ENCODE peak calls at places on chromosomes 3 and 15, in five cellular contexts. N is neuronal stem cell, B is mesenchymal stem cell, X is H9, T is IMR-90. W is an unnamed sample.

GRCh38 chr3:36993326-36994283 is at the start of gene MLH1:
- DNase-seq in N (peak; percentile 100), B (peak; percentile 95), X (peak; percentile 100), T (peak; percentile 100), W (peak; percentile 100)

GRCh38 chr15:68484696-68485400 is 52.9 kb upstream of the ITGA11 start:
- DNase-seq in N (no peak), B (peak; percentile 61), X (no peak), T (peak; percentile 59), W (no peak)

GRCh38 chr3:172629470-172629869 is 81.4 kb downstream of the NCEH1 start:
- DNase-seq in N (no peak), B (no peak), X (no peak), T (no peak), W (no peak)

GRCh38 chr3:172063456-172064432 is 24.4 kb downstream of the FNDC3B start:
- DNase-seq in N (no peak), B (no peak), X (no peak), T (no peak), W (no peak)

GRCh38 chr3:108645364-108645763 is 55.8 kb downstream of the DZIP3 start:
- DNase-seq in N (no peak), B (no peak), X (no peak), T (no peak), W (no peak)

GRCh38 chr3:168162172-168162571 is 66.4 kb upstream of the GOLIM4 start:
- DNase-seq in N (no peak), B (no peak), X (no peak), T (peak; percentile 11), W (no peak)

GRCh38 chr3:49248828-49249227 is 28.2 kb downstream of the C3orf62 start:
- DNase-seq in N (no peak), B (peak; percentile 73), X (no peak), T (peak; percentile 16), W (peak; percentile 44)

GRCh38 chr3:16798738-16799137 is 86.0 kb upstream of the PLCL2 start:
- DNase-seq in N (no peak), B (no peak), X (no peak), T (no peak), W (no peak)

DNA sequence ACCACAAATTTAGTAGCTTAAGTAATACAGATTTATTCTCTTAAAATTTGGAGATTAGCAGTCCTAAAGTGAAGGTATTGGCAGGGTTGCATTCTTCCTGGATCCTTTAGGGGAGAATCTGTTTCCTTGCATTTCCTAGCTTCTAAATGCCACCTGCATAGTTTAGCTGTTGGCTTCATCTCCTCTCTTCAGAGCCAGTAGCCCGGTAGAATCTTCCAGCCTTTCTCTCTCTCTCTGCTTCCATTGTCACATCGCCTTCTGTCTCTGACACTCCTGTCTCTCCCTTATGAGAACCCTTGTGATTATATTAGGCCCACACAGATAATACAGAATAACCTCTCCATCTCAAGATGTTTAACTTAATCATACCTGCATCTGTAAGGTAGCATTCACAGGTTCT is 21.4 kb downstream of the FAM98B start:
- DNase-seq in N (no peak), B (no peak), X (no peak), T (no peak), W (no peak)
- H4K8ac ChIP-seq in N (no peak overlapping the region), B (no peak overlapping the region), X (no peak overlapping the region), T (no peak overlapping the region), W (no peak overlapping the region)

GRCh38 chr15:76931397-76932089 is at the start of gene RCN2:
- DNase-seq in N (peak; percentile 92), B (peak; percentile 95), X (peak; percentile 94), T (peak; percentile 90), W (peak; percentile 96)

GRCh38 chr15:76938752-76939151 is 7.2 kb downstream of the RCN2 start:
- DNase-seq in N (no peak), B (no peak), X (no peak), T (no peak), W (no peak)

GRCh38 chr15:76932090-76932966 is 779 bp downstream of the RCN2 start:
- DNase-seq in N (no peak), B (peak; percentile 45), X (no peak), T (peak; percentile 6), W (peak; percentile 3)

GRCh38 chr15:76936671-76937070 is 5.1 kb downstream of the RCN2 start:
- DNase-seq in N (no peak), B (no peak), X (no peak), T (no peak), W (no peak)

GRCh38 chr15:76935620-76936019 is 4.1 kb downstream of the RCN2 start:
- DNase-seq in N (no peak), B (no peak), X (no peak), T (no peak), W (no peak)
- H2BK5ac ChIP-seq in N (no peak overlapping the region), B (no peak overlapping the region), X (no peak overlapping the region), T (no peak overlapping the region), W (no peak overlapping the region)

GRCh38 chr3:6679510-6679909 is 181.4 kb upstream of the GRM7 start:
- DNase-seq in N (no peak), B (no peak), X (no peak), T (no peak), W (no peak)

DNA sequence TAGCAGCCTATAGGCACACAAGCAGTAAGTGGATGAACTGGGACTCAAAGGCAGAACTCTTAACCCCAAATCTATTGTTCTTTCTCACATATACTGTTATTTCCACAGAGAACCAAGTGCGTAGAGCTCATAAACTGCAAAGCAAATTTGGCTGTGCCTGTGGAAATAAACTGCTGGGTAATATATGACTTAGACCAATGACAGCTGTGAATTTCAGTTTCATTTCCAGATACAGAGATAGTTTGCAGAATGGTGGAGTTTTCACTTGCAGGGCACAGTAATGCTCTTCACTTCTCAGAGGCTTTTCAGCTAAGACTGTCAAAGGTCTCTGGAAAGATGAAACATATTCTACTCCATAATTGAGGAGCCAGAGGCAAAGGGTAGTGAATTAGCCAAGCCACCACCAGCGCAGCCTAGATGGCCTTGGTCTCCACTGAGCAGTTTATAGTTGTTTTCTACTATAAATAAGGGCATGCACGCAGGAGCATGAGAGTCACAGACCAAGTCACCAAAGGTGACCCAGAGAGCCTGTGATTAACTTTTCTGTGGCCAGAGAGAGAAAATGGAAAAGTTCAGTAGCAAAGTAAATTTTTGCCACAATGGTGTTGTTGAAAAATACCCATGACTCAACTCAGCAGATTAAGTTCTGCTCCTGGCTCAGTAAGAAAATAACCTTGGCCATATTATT is 180.7 kb upstream of the GRM7 start:
- DNase-seq in N (no peak), B (no peak), X (no peak), T (no peak), W (no peak)
- H2AFZ ChIP-seq in N (no peak overlapping the region), B (no peak overlapping the region), X (no peak overlapping the region), T (no peak overlapping the region), W (no peak overlapping the region)

DNA sequence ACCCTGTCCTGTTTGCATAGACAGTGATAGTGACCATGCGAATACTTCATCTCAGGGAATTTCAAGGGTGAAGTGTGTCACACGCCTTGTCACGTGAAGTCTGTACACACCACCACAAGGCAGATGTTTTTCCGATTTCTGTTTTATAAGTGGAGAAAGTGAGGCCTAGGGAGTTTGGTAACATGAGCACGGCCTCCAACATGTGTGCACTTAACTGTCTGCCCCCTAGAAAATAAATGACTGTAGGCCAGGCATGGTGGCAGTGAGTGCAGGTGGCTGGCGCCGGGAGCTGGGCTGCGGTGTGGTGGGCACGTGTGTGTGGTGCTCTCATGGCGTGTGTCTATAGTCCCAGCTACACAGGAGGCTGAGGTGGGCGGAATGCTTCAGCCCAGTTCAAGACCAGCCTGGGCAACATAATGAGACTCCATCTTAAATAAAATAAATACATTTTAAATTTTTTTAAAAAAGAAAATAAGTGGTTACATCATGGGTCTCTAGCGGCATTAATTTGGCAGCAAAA is 42.0 kb downstream of the WHAMM start:
- DNase-seq in N (no peak), B (no peak), X (no peak), T (no peak), W (no peak)
- H4K8ac ChIP-seq in N (no peak overlapping the region), B (no peak overlapping the region), X (no peak overlapping the region), T (no peak overlapping the region), W (no peak overlapping the region)

GRCh38 chr3:152388631-152389030 is 119.9 kb downstream of the MBNL1 start:
- DNase-seq in N (no peak), B (no peak), X (no peak), T (no peak), W (peak; percentile 83)
- H2BK5ac ChIP-seq in N (no peak overlapping the region), B (no peak overlapping the region), X (no peak overlapping the region), T (no peak overlapping the region), W (no peak overlapping the region)

DNA sequence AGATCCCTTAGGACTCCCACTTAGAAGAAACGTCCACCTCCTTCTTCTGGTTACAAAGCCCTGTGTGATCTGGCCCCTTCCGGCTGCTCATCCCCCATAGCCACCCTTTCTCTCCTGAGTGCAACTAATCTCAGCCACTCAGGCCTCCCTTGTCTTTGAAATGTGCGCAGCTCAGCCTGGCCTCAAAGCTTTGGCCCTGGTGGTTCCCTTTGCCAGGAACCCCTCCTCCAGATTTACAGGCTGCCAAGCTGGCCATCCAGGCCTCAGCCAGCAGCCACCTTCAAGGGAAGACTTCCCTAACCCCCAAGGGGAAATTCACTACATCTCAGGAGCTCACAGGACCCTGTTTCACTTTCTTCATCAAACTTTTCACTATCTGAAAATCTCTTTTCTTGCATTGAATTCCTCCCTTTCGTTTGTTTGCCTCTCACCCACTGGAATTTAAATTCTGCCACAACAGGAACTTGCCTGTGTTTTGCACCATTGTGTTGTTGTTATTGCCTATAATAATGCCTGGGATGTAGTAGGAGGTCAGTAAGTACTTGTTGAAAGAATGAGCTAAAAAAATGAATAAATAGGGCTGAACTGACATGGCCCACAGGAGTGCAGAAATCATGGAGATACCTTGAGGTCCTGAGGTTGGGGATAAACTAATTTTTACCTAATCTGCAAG is 109.5 kb upstream of the PFN2 start:
- DNase-seq in N (no peak), B (no peak), X (no peak), T (no peak), W (no peak)
- H2AFZ ChIP-seq in N (peak overlapping the region; percentile 81), B (peak overlapping the region; percentile 8), X (no peak overlapping the region), T (peak overlapping the region; percentile 76), W (no peak overlapping the region)

GRCh38 chr15:77543159-77543882 is 89.4 kb downstream of the LINGO1 start:
- DNase-seq in N (peak; percentile 84), B (peak; percentile 85), X (peak; percentile 91), T (peak; percentile 78), W (peak; percentile 81)
- H4K8ac ChIP-seq in N (no peak overlapping the region), B (peak overlapping the region; percentile 86), X (no peak overlapping the region), T (peak overlapping the region; percentile 93), W (peak overlapping the region; percentile 93)

GRCh38 chr3:164340273-164340672 is 738.0 kb downstream of the SI start:
- DNase-seq in N (no peak), B (no peak), X (no peak), T (no peak), W (no peak)
- H2BK5ac ChIP-seq in N (no peak overlapping the region), B (no peak overlapping the region), X (no peak overlapping the region), T (no peak overlapping the region), W (no peak overlapping the region)